ENCODE peak calls at places on chromosome 17, in ten cellular contexts. One of them, this sample, is unnamed.

GRCh38 chr17:44269118-44269794 is 1.3 kb upstream of the SLC4A1 start:
- DNase-seq in mammary epithelial cell: no peak
- DNase-seq in fibroblast of villous mesenchyme: no peak
- DNase-seq in HL-60: no peak
- DNase-seq in retinal pigment epithelial cell: no peak
- DNase-seq in endothelial cell: no peak
- DNase-seq in GM13977: no peak
- DNase-seq in uterus: no peak
- DNase-seq in AG04449: no peak
- DNase-seq in mucosa of descending colon: no peak
- DNase-seq in this sample: no peak

GRCh38 chr17:73773702-73774101 is 129.5 kb upstream of the SDK2 start:
- DNase-seq in mammary epithelial cell: no peak
- DNase-seq in fibroblast of villous mesenchyme: no peak
- DNase-seq in HL-60: no peak
- DNase-seq in retinal pigment epithelial cell: no peak
- DNase-seq in endothelial cell: no peak
- DNase-seq in GM13977: no peak
- DNase-seq in uterus: no peak
- DNase-seq in AG04449: no peak
- DNase-seq in mucosa of descending colon: no peak
- DNase-seq in this sample: no peak

GRCh38 chr17:31248986-31249385 is 48.1 kb downstream of the OMG start:
- DNase-seq in mammary epithelial cell: peak
- DNase-seq in fibroblast of villous mesenchyme: peak
- DNase-seq in HL-60: no peak
- DNase-seq in retinal pigment epithelial cell: peak
- DNase-seq in endothelial cell: no peak
- DNase-seq in GM13977: no peak
- DNase-seq in uterus: no peak
- DNase-seq in AG04449: peak
- DNase-seq in mucosa of descending colon: no peak
- DNase-seq in this sample: no peak

GRCh38 chr17:64941761-64942160 is 22.5 kb upstream of the LRRC37A3 start:
- DNase-seq in mammary epithelial cell: no peak
- DNase-seq in fibroblast of villous mesenchyme: no peak
- DNase-seq in HL-60: no peak
- DNase-seq in retinal pigment epithelial cell: no peak
- DNase-seq in endothelial cell: no peak
- DNase-seq in GM13977: no peak
- DNase-seq in uterus: no peak
- DNase-seq in AG04449: no peak
- DNase-seq in mucosa of descending colon: no peak
- DNase-seq in this sample: no peak

GRCh38 chr17:62823111-62823895 is 15.2 kb upstream of the MARCHF10 start:
- DNase-seq in mammary epithelial cell: peak
- DNase-seq in fibroblast of villous mesenchyme: peak
- DNase-seq in HL-60: no peak
- DNase-seq in retinal pigment epithelial cell: no peak
- DNase-seq in endothelial cell: no peak
- DNase-seq in GM13977: no peak
- DNase-seq in uterus: no peak
- DNase-seq in AG04449: no peak
- DNase-seq in mucosa of descending colon: no peak
- DNase-seq in this sample: no peak

GRCh38 chr17:76720941-76721340 is 5.5 kb downstream of the JMJD6 start:
- DNase-seq in mammary epithelial cell: no peak
- DNase-seq in fibroblast of villous mesenchyme: no peak
- DNase-seq in HL-60: no peak
- DNase-seq in retinal pigment epithelial cell: no peak
- DNase-seq in endothelial cell: no peak
- DNase-seq in GM13977: no peak
- DNase-seq in uterus: no peak
- DNase-seq in AG04449: no peak
- DNase-seq in mucosa of descending colon: no peak
- DNase-seq in this sample: no peak

GRCh38 chr17:62718420-62718819 is 89.7 kb downstream of the MARCHF10 start:
- DNase-seq in mammary epithelial cell: peak
- DNase-seq in fibroblast of villous mesenchyme: peak
- DNase-seq in HL-60: no peak
- DNase-seq in retinal pigment epithelial cell: no peak
- DNase-seq in endothelial cell: no peak
- DNase-seq in GM13977: no peak
- DNase-seq in uterus: no peak
- DNase-seq in AG04449: no peak
- DNase-seq in mucosa of descending colon: no peak
- DNase-seq in this sample: no peak

GRCh38 chr17:73722163-73722562 is 77.9 kb upstream of the SDK2 start:
- DNase-seq in mammary epithelial cell: no peak
- DNase-seq in fibroblast of villous mesenchyme: no peak
- DNase-seq in HL-60: no peak
- DNase-seq in retinal pigment epithelial cell: no peak
- DNase-seq in endothelial cell: no peak
- DNase-seq in GM13977: no peak
- DNase-seq in uterus: no peak
- DNase-seq in AG04449: no peak
- DNase-seq in mucosa of descending colon: no peak
- DNase-seq in this sample: no peak

DNA sequence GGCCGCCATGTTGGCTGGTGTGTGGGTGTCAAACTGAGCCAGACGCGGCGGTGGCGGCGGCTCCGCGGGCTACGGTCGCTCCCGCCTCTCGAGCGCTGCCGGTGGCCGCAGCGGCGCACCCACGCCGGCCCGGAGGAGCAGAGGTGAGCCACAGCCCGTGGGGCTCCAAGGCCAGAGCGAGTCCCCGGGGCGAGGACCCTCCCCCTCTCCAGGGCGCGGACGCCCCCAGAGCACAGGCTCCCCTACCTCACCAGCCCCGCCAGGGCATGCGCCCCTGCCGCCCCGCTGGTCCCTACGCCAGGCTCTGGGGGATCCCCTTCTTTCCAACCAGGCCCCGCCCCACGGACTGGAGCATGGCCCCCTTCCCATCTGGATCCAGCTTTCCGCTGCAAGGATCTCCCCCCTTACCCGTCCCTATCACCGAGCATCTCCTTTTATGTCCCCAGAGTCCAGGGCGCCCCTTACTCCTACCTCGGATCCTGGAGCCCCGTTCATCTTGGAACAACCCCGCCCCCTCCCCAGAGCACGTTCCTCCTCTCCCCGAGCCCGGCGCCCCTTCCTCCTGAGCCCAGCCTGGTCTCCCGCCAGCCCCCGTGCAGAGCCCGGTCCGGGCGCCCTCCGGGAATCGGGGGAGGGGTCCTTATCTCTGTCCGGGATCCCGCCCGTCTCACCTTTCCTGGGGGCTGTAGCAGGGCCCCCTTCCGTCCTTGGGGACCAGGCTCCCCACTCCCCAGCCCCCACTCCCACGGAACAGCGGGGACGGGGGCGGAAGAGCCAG is 412 bp downstream of the EPN2 start:
- DNase-seq in mammary epithelial cell: peak
- DNase-seq in fibroblast of villous mesenchyme: no peak
- DNase-seq in HL-60: no peak
- DNase-seq in retinal pigment epithelial cell: no peak
- DNase-seq in endothelial cell: peak
- DNase-seq in GM13977: peak
- DNase-seq in uterus: no peak
- DNase-seq in AG04449: no peak
- DNase-seq in mucosa of descending colon: peak
- DNase-seq in this sample: peak
- TF ChIP-seq CTCF in mammary epithelial cell: no peak
- TF ChIP-seq CTCF in fibroblast of villous mesenchyme: peak
- TF ChIP-seq CTCF in HL-60: no peak
- TF ChIP-seq CTCF in retinal pigment epithelial cell: no peak
- TF ChIP-seq CTCF in endothelial cell: peak
- TF ChIP-seq CTCF in GM13977: peak
- TF ChIP-seq CTCF in uterus: peak
- TF ChIP-seq CTCF in AG04449: no peak
- TF ChIP-seq CTCF in mucosa of descending colon: peak
- TF ChIP-seq CTCF in this sample: no peak

GRCh38 chr17:2867441-2868424 is 71.5 kb downstream of the RAP1GAP2 start:
- DNase-seq in mammary epithelial cell: peak
- DNase-seq in fibroblast of villous mesenchyme: peak
- DNase-seq in HL-60: no peak
- DNase-seq in retinal pigment epithelial cell: no peak
- DNase-seq in endothelial cell: peak
- DNase-seq in GM13977: no peak
- DNase-seq in uterus: no peak
- DNase-seq in AG04449: no peak
- DNase-seq in mucosa of descending colon: no peak
- DNase-seq in this sample: no peak
- TF ChIP-seq CTCF in mammary epithelial cell: no peak
- TF ChIP-seq CTCF in fibroblast of villous mesenchyme: no peak
- TF ChIP-seq CTCF in HL-60: no peak
- TF ChIP-seq CTCF in retinal pigment epithelial cell: peak
- TF ChIP-seq CTCF in endothelial cell: no peak
- TF ChIP-seq CTCF in GM13977: no peak
- TF ChIP-seq CTCF in uterus: no peak
- TF ChIP-seq CTCF in AG04449: no peak
- TF ChIP-seq CTCF in mucosa of descending colon: no peak
- TF ChIP-seq CTCF in this sample: no peak

GRCh38 chr17:37432671-37433070 is 26.0 kb downstream of the TADA2A start:
- DNase-seq in mammary epithelial cell: no peak
- DNase-seq in fibroblast of villous mesenchyme: no peak
- DNase-seq in HL-60: no peak
- DNase-seq in retinal pigment epithelial cell: no peak
- DNase-seq in endothelial cell: no peak
- DNase-seq in GM13977: no peak
- DNase-seq in uterus: no peak
- DNase-seq in AG04449: no peak
- DNase-seq in mucosa of descending colon: no peak
- DNase-seq in this sample: no peak

GRCh38 chr17:37440424-37440823 is 33.7 kb downstream of the TADA2A start:
- DNase-seq in mammary epithelial cell: no peak
- DNase-seq in fibroblast of villous mesenchyme: no peak
- DNase-seq in HL-60: no peak
- DNase-seq in retinal pigment epithelial cell: no peak
- DNase-seq in endothelial cell: no peak
- DNase-seq in GM13977: no peak
- DNase-seq in uterus: no peak
- DNase-seq in AG04449: no peak
- DNase-seq in mucosa of descending colon: no peak
- DNase-seq in this sample: no peak

GRCh38 chr17:37438141-37438540 is 31.5 kb downstream of the TADA2A start:
- DNase-seq in mammary epithelial cell: no peak
- DNase-seq in fibroblast of villous mesenchyme: peak
- DNase-seq in HL-60: no peak
- DNase-seq in retinal pigment epithelial cell: no peak
- DNase-seq in endothelial cell: no peak
- DNase-seq in GM13977: no peak
- DNase-seq in uterus: no peak
- DNase-seq in AG04449: no peak
- DNase-seq in mucosa of descending colon: no peak
- DNase-seq in this sample: no peak
- TF ChIP-seq CTCF in mammary epithelial cell: peak
- TF ChIP-seq CTCF in fibroblast of villous mesenchyme: peak
- TF ChIP-seq CTCF in HL-60: no peak
- TF ChIP-seq CTCF in retinal pigment epithelial cell: peak
- TF ChIP-seq CTCF in endothelial cell: peak
- TF ChIP-seq CTCF in GM13977: peak
- TF ChIP-seq CTCF in uterus: no peak
- TF ChIP-seq CTCF in AG04449: no peak
- TF ChIP-seq CTCF in mucosa of descending colon: no peak
- TF ChIP-seq CTCF in this sample: no peak

DNA sequence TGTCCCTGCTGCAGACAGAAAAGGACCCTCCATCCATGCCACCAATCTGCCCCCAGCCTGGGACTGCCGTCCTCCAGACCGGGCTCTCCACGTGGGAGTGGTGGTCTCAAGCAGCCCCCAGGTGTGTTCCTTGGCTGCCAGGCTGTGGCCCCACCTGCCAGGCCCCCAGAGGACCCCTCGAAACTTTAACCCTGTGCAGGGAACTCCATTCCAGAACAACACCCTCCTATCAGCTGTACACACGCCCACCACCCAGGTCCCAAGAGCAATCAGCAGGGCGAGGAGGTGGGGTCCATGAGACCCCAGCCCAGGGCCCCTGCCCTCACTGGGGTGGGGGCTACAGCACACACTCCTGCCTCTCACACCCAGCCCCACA is 1.4 kb downstream of the PYCR1 start:
- DNase-seq in mammary epithelial cell: no peak
- DNase-seq in fibroblast of villous mesenchyme: no peak
- DNase-seq in HL-60: no peak
- DNase-seq in retinal pigment epithelial cell: no peak
- DNase-seq in endothelial cell: no peak
- DNase-seq in GM13977: no peak
- DNase-seq in uterus: no peak
- DNase-seq in AG04449: no peak
- DNase-seq in mucosa of descending colon: no peak
- DNase-seq in this sample: no peak
- TF ChIP-seq CTCF in mammary epithelial cell: no peak
- TF ChIP-seq CTCF in fibroblast of villous mesenchyme: no peak
- TF ChIP-seq CTCF in HL-60: no peak
- TF ChIP-seq CTCF in retinal pigment epithelial cell: no peak
- TF ChIP-seq CTCF in endothelial cell: no peak
- TF ChIP-seq CTCF in GM13977: no peak
- TF ChIP-seq CTCF in uterus: no peak
- TF ChIP-seq CTCF in AG04449: no peak
- TF ChIP-seq CTCF in mucosa of descending colon: no peak
- TF ChIP-seq CTCF in this sample: no peak

This sample was measured in natural killer cell.